ENCODE peak calls at places on chromosomes 13 and 19, in seven cellular contexts. G is bronchial epithelial cell, W is upper lobe of left lung, Z is lung, N is GM12878, F is foreskin fibroblast, B is Calu3. J is an unnamed sample.

GRCh38 chr13:113536461-113537110 is 46.1 kb upstream of the DCUN1D2 start:
- DNase-seq in W (no peak), F (no peak), N (no peak), G (no peak), Z (no peak), B (no peak), J (no peak)

GRCh38 chr19:31214086-31214485 is 135.2 kb downstream of the TSHZ3 start:
- DNase-seq in B (no peak), N (no peak), F (peak), W (no peak), Z (peak), G (peak), J (no peak)

GRCh38 chr13:45315520-45316167 is 25.3 kb downstream of the TPT1 start:
- DNase-seq in G (no peak), W (no peak), F (no peak), B (no peak), N (no peak), Z (no peak), J (no peak)

GRCh38 chr13:86002921-86003488 is 203.8 kb upstream of the SLITRK6 start:
- DNase-seq in N (no peak), W (no peak), G (no peak), F (no peak), B (no peak), Z (no peak), J (no peak)

GRCh38 chr13:28622286-28622685 is 36.6 kb upstream of the POMP start:
- DNase-seq in B (no peak), F (no peak), W (no peak), N (no peak), G (no peak), Z (peak), J (no peak)

GRCh38 chr19:48633148-48634035 is 3.8 kb downstream of the DBP start:
- DNase-seq in F (no peak), B (no peak), Z (no peak), N (no peak), G (peak), W (no peak), J (no peak)

GRCh38 chr13:85266331-85266730 is 532.9 kb downstream of the SLITRK6 start:
- DNase-seq in F (no peak), G (peak), N (no peak), B (no peak), W (no peak), Z (no peak), J (no peak)

GRCh38 chr13:34776984-34777913 is 164.8 kb upstream of the NBEA start:
- DNase-seq in W (no peak), N (no peak), B (no peak), Z (no peak), G (no peak), F (no peak), J (no peak)

GRCh38 chr13:105428816-105429215 is 1106.6 kb downstream of the EFNB2 start:
- DNase-seq in B (no peak), W (no peak), N (no peak), F (no peak), G (peak), Z (no peak), J (no peak)

GRCh38 chr13:30398601-30399072 is 23.7 kb upstream of the UBE2L5 start:
- DNase-seq in G (no peak), W (no peak), N (no peak), F (no peak), B (no peak), Z (no peak), J (no peak)

GRCh38 chr13:30204564-30204963 is 102.8 kb downstream of the KATNAL1 start:
- DNase-seq in B (no peak), N (no peak), Z (no peak), W (no peak), F (no peak), G (no peak), J (no peak)

GRCh38 chr13:29679357-29680050 is 84.0 kb upstream of the SLC7A1 start:
- DNase-seq in F (no peak), N (no peak), G (no peak), W (no peak), B (no peak), Z (no peak), J (no peak)

GRCh38 chr13:78660130-78660857 is 1.3 kb upstream of the OBI1 start:
- DNase-seq in F (no peak), B (no peak), N (no peak), Z (no peak), G (no peak), W (no peak), J (peak)

GRCh38 chr19:14061751-14062557 is at the start of gene PALM3:
- DNase-seq in N (no peak), G (no peak), B (peak), W (peak), Z (peak), F (no peak), J (no peak)

GRCh38 chr19:10975374-10976036 is 14.7 kb downstream of the SMARCA4 start:
- DNase-seq in B (no peak), Z (peak), W (no peak), G (no peak), F (peak), N (no peak), J (no peak)

GRCh38 chr13:79684426-79684825 is 203.5 kb downstream of the NDFIP2 start:
- DNase-seq in F (no peak), Z (no peak), N (no peak), B (no peak), G (no peak), W (no peak), J (no peak)

GRCh38 chr19:8028951-8029491 is 23.5 kb upstream of the CCL25 start:
- DNase-seq in B (no peak), Z (no peak), F (no peak), G (no peak), W (no peak), N (no peak), J (no peak)

GRCh38 chr13:47250141-47250540 is 353.3 kb upstream of the HTR2A start:
- DNase-seq in W (no peak), G (peak), N (no peak), Z (no peak), B (no peak), F (peak), J (no peak)

GRCh38 chr13:30908416-30908980 is 2.4 kb downstream of the MEDAG start:
- DNase-seq in W (no peak), Z (no peak), B (no peak), F (no peak), G (no peak), N (no peak), J (no peak)

GRCh38 chr19:33904681-33905080 is 108.0 kb downstream of the KCTD15 start:
- DNase-seq in G (peak), F (no peak), N (no peak), W (no peak), B (peak), Z (no peak), J (peak)

GRCh38 chr13:43751624-43752023 is 35.1 kb downstream of the ENOX1 start:
- DNase-seq in W (no peak), F (no peak), Z (no peak), G (peak), B (no peak), N (no peak), J (no peak)

GRCh38 chr13:98972627-98973026 is 5.2 kb downstream of the DOCK9 start:
- DNase-seq in B (peak), G (peak), W (no peak), N (no peak), Z (no peak), F (peak), J (peak)

GRCh38 chr13:24650157-24650556 is 30.1 kb upstream of the ATP12A start:
- DNase-seq in F (peak), N (no peak), G (no peak), W (no peak), B (no peak), Z (no peak), J (no peak)

GRCh38 chr19:45124021-45124420 is 31.0 kb downstream of the PPP1R37 start:
- DNase-seq in N (no peak), W (no peak), F (no peak), B (no peak), Z (no peak), G (no peak), J (no peak)

GRCh38 chr19:45126654-45127053 is 33.7 kb downstream of the PPP1R37 start:
- DNase-seq in G (no peak), Z (no peak), B (no peak), N (no peak), F (no peak), W (no peak), J (no peak)

GRCh38 chr19:45125360-45125759 is 32.4 kb downstream of the PPP1R37 start:
- DNase-seq in W (no peak), Z (no peak), B (no peak), F (no peak), G (no peak), N (no peak), J (no peak)

GRCh38 chr19:45128109-45128508 is 32.7 kb downstream of the NKPD1 start:
- DNase-seq in Z (no peak), W (no peak), B (no peak), F (no peak), N (no peak), G (no peak), J (no peak)

DNA sequence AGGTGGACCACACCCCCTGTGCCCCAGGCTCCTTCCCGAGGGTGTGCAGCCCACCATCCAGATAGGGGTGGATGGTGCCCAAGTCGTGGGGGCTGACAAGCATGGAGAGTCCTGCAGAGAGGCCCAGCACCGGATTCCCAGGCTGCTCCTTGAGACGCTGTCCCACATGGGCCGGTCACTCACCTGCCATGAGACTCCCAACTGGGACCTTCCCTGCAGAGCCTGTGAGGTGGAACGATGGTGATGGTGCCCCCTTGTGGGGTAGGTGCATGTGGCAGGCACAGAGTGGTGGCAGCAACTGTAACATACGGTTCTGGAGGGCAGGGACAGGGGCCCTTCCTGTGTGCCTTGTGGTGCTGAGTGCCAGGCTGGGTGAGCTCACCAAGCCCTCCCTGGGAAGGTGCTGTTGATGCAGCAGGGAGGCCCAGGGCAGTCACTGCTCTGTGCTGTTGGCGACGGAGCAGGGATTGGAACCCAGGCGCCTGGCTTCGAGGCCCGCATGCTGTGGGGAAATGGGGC is 33.1 kb downstream of the PPP1R37 start:
- DNase-seq in N (no peak), Z (peak), B (peak), G (peak), W (no peak), F (peak), J (peak)
- TF ChIP-seq CTCF in N (peak), Z (peak), B (peak), G (peak), W (peak), F (peak), J (peak)

DNA sequence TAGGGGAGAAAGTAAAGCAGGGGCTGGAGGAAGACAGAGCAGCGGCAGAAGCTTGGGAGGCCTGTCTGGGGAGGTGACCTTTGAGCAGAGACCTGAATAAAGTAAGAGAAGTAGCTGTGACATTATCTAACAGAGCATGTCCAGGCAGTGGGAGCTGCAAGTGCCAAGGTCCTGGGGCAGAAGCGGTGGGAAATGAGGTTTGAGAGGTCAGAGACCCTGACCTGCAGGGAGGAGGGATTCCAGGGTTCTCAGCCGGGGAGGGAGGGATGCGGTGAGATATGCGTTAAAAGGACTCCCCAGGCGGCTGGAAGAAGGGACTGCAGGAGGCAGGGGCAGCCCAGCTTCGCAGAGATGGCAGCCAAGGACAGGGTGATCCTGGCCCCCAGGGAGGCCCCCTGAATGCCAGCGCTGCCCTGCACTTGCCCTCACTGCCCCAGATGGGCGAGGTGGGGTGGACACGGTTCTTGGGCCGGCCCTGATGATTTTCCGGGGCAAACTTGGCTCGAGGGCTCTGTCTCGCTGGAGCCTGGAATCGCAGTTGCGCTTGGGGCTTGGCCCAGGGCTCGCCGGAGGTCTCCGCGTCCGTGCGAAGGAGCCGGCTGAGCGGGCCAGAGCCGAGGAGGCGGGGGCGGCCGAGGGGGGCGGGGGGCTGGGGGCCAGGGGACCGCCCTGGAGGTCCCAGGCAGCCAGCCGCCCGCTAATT is 3.2 kb downstream of the CRLF1 start:
- DNase-seq in N (no peak), Z (no peak), W (peak), F (no peak), B (no peak), G (no peak), J (peak)
- TF ChIP-seq CTCF in N (no peak), Z (no peak), W (no peak), F (no peak), B (no peak), G (no peak), J (no peak)

DNA sequence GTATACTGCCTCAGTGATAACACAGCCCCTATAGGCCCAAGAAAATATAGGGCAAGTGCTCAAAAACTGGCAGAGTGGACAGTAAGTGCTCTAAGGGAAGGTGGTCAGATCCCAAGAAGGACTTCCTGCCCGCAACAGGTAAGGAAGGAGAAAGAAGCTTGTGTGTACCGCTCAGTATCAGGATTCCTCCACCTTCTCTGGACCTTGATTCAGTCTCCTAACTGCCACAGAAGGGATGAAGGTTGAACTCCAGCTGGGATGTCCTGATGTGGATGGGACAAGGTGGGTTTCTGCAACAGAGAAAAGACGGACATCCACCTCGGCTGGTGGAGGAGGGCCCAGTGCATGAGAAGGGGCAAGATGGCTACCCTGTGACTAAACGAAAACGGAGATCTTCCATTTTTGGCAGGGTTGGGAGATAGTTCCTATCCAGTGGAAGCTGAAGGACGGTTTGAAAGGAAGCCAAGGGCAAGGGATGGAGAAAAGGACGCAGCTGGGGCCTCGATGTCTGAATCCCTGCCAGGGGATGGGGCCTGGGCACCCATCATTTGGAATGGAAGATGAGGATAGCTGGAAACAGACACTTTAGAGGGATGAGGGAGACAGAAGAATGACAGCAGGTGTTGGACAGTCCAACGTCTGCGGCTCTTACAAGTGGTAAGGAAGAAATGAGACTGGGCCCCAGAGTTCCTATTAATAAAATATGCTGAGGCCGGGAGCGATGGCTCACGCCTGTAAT is 1.3 kb upstream of the ATF5 start:
- DNase-seq in G (no peak), N (no peak), F (no peak), W (no peak), Z (no peak), B (no peak), J (no peak)
- TF ChIP-seq CTCF in G (no peak), N (no peak), F (no peak), W (no peak), Z (no peak), B (no peak), J (no peak)

GRCh38 chr19:53812335-53812734 is 11.8 kb downstream of the NLRP12 start:
- DNase-seq in W (no peak), B (no peak), G (no peak), Z (no peak), F (no peak), N (no peak), J (no peak)
- TF ChIP-seq CTCF in W (no peak), B (peak), G (no peak), Z (no peak), F (peak), N (no peak), J (no peak)

GRCh38 chr19:37226248-37226647 is 8.2 kb downstream of the ZNF383 start:
- DNase-seq in N (no peak), W (no peak), G (no peak), Z (no peak), F (no peak), B (no peak), J (no peak)

DNA sequence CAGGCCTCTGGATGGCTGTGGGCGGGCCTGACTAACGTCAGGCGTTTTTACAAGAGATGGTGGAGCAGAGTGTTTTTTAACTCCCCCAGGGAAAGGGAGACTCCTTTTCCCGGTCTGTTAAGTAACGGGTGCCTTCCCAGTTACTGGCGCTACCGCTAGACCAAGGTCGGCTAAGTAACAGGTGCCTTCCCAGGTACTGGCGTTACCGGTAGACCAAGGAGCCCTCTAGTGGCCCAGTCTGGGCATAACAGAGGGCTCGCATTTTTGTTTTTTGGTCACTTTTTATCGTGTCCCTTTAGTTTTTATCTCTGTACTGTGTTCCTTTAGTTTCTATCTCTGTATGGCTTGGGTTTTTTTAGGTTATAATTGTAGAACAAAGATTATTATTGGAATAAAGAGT is 10.0 kb downstream of the ZNF383 start:
- DNase-seq in N (no peak), W (no peak), B (no peak), F (no peak), Z (no peak), G (no peak), J (peak)
- TF ChIP-seq CTCF in N (peak), W (no peak), B (peak), F (peak), Z (peak), G (peak), J (peak)

GRCh38 chr19:2769218-2769617 is 13.9 kb downstream of the SGTA start:
- DNase-seq in N (no peak), B (no peak), W (no peak), F (no peak), G (no peak), Z (no peak), J (no peak)
- TF ChIP-seq CTCF in N (no peak), B (no peak), W (no peak), F (no peak), G (no peak), Z (no peak), J (no peak)

DNA sequence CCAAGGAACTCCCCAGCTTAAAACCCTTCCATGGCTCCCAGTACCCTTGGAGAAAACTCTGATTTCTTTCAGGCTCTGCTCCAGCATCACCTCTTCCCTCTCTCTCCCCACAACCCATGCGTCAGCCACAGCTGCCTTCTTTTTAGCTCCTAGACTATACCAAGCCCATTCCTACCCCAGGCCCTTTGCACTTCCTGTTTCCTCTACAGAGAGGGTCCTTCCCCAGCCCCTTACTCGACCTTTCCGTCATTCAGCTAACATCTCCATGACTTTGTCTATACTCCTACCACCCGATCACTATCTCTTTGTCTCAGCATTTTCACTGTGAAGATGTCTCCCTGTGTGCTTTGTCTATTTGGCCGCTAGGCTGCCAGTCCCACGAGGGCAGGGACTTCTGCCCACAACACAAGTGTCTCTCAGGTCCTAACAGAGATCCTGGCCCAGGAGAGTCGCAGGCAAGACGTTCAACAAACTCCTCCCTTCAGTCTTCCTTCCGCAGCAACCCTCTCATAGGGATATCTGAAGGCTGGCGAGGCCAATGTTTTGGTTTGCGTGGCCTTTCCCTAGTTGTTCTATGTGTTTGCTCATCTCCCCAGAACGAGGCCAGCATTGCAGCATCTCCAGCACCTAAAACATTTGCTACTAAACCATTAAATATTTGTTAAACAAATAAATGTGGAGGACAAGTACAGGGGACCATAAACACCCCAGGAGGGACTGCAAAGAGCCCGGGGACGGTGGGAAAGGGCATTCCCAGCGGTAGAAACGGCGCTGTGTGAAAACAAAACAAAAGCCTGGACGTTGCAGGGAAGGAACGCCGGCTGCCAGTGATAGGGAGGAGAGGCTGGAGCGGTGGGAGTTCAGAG is 816 bp downstream of the CCNP start:
- DNase-seq in W (no peak), N (no peak), B (no peak), G (peak), F (peak), Z (no peak), J (no peak)
- TF ChIP-seq CTCF in W (no peak), N (no peak), B (no peak), G (no peak), F (no peak), Z (no peak), J (no peak)

DNA sequence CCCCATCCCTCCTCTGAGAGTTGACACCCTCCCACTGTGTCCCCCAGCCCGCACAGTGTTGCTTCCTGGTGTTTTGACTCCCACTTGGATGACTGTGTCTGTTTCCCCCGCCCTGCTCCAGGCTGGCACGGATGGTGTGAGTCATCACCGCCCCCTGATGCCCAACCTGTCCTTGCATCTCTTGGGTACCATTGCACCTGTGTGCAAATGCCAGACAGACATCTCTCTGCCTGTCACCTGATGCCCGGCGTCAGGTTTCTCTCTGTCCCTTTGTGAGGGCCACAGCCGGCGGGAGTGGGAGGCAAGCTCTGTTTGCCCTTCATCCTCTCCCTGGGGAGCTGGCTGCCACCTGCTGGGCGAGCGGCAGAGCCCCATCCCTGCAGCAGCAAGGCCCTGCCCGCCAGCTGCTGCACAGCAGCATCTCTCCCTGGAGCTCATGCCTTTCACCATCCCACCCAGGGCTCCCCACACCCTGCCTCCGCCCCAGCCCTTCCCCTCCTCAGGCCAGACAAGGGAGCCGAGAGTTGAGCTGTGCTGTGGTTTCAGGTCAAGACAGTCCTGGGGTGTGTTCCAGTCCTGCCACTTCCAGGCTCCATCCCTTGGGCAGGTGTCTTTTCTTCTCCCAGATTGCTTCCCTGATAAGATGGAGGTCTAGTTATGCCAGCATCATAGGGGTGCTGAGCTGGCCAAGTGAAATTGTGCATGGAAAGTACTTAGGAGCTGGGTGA is 29.7 kb downstream of the NKPD1 start:
- DNase-seq in B (peak), Z (no peak), G (peak), W (no peak), N (no peak), F (no peak), J (no peak)
- TF ChIP-seq CTCF in B (peak), Z (no peak), G (peak), W (peak), N (peak), F (peak), J (no peak)